ENCODE peak calls at places on chromosomes 5 and 9, in eight cellular contexts. One of them, this sample, is unnamed.

GRCh38 chr9:134179918-134180785 is 15.8 kb upstream of the RNU6ATAC start:
- DNase-seq in epithelial cell of esophagus: no peak
- DNase-seq in left ventricle myocardium inferior: no peak
- DNase-seq in heart left ventricle: no peak
- DNase-seq in BJ: no peak
- DNase-seq in AG10803: no peak
- DNase-seq in cerebellum: no peak
- DNase-seq in brain microvascular endothelial cell: no peak
- DNase-seq in this sample: no peak

GRCh38 chr5:143386725-143387124 is 16.8 kb downstream of the NR3C1 start:
- DNase-seq in epithelial cell of esophagus: no peak
- DNase-seq in left ventricle myocardium inferior: no peak
- DNase-seq in heart left ventricle: no peak
- DNase-seq in BJ: no peak
- DNase-seq in AG10803: peak
- DNase-seq in cerebellum: no peak
- DNase-seq in brain microvascular endothelial cell: peak
- DNase-seq in this sample: no peak

GRCh38 chr9:110105107-110105506 is 102.9 kb downstream of the C9orf152 start:
- DNase-seq in epithelial cell of esophagus: no peak
- DNase-seq in left ventricle myocardium inferior: no peak
- DNase-seq in heart left ventricle: no peak
- DNase-seq in BJ: peak
- DNase-seq in AG10803: peak
- DNase-seq in cerebellum: no peak
- DNase-seq in brain microvascular endothelial cell: peak
- DNase-seq in this sample: no peak

GRCh38 chr5:97501286-97501964 is 318.4 kb upstream of the RIOK2 start:
- DNase-seq in epithelial cell of esophagus: peak
- DNase-seq in left ventricle myocardium inferior: no peak
- DNase-seq in heart left ventricle: no peak
- DNase-seq in BJ: no peak
- DNase-seq in AG10803: no peak
- DNase-seq in cerebellum: no peak
- DNase-seq in brain microvascular endothelial cell: no peak
- DNase-seq in this sample: no peak

GRCh38 chr5:180688326-180689070 is 39.1 kb upstream of the FLT4 start:
- DNase-seq in epithelial cell of esophagus: no peak
- DNase-seq in left ventricle myocardium inferior: no peak
- DNase-seq in heart left ventricle: no peak
- DNase-seq in BJ: no peak
- DNase-seq in AG10803: no peak
- DNase-seq in cerebellum: no peak
- DNase-seq in brain microvascular endothelial cell: no peak
- DNase-seq in this sample: no peak

GRCh38 chr5:174724484-174725260 is at the start of gene MSX2:
- DNase-seq in epithelial cell of esophagus: peak
- DNase-seq in left ventricle myocardium inferior: peak
- DNase-seq in heart left ventricle: peak
- DNase-seq in BJ: peak
- DNase-seq in AG10803: peak
- DNase-seq in cerebellum: peak
- DNase-seq in brain microvascular endothelial cell: peak
- DNase-seq in this sample: peak

GRCh38 chr5:177310332-177310731 is 1.4 kb downstream of the MXD3 start:
- DNase-seq in epithelial cell of esophagus: no peak
- DNase-seq in left ventricle myocardium inferior: no peak
- DNase-seq in heart left ventricle: no peak
- DNase-seq in BJ: no peak
- DNase-seq in AG10803: no peak
- DNase-seq in cerebellum: no peak
- DNase-seq in brain microvascular endothelial cell: no peak
- DNase-seq in this sample: no peak

GRCh38 chr5:125870271-125870670 is 552.9 kb upstream of the GRAMD2B start:
- DNase-seq in epithelial cell of esophagus: no peak
- DNase-seq in left ventricle myocardium inferior: no peak
- DNase-seq in heart left ventricle: no peak
- DNase-seq in BJ: peak
- DNase-seq in AG10803: peak
- DNase-seq in cerebellum: no peak
- DNase-seq in brain microvascular endothelial cell: no peak
- DNase-seq in this sample: peak

GRCh38 chr9:89603629-89604462 is 966 bp upstream of the GADD45G start:
- DNase-seq in epithelial cell of esophagus: peak
- DNase-seq in left ventricle myocardium inferior: peak
- DNase-seq in heart left ventricle: peak
- DNase-seq in BJ: no peak
- DNase-seq in AG10803: no peak
- DNase-seq in cerebellum: peak
- DNase-seq in brain microvascular endothelial cell: no peak
- DNase-seq in this sample: no peak

GRCh38 chr9:35923927-35924763 is 14.9 kb downstream of the SPAAR start:
- DNase-seq in epithelial cell of esophagus: peak
- DNase-seq in left ventricle myocardium inferior: no peak
- DNase-seq in heart left ventricle: no peak
- DNase-seq in BJ: peak
- DNase-seq in AG10803: peak
- DNase-seq in cerebellum: no peak
- DNase-seq in brain microvascular endothelial cell: peak
- DNase-seq in this sample: peak

GRCh38 chr5:43432486-43433365 is 20.5 kb upstream of the CCL28 start:
- DNase-seq in epithelial cell of esophagus: peak
- DNase-seq in left ventricle myocardium inferior: peak
- DNase-seq in heart left ventricle: peak
- DNase-seq in BJ: peak
- DNase-seq in AG10803: peak
- DNase-seq in cerebellum: peak
- DNase-seq in brain microvascular endothelial cell: peak
- DNase-seq in this sample: peak

GRCh38 chr5:160213537-160213936 is 15.8 kb upstream of the FABP6 start:
- DNase-seq in epithelial cell of esophagus: peak
- DNase-seq in left ventricle myocardium inferior: no peak
- DNase-seq in heart left ventricle: no peak
- DNase-seq in BJ: no peak
- DNase-seq in AG10803: no peak
- DNase-seq in cerebellum: no peak
- DNase-seq in brain microvascular endothelial cell: no peak
- DNase-seq in this sample: no peak

GRCh38 chr5:102090770-102091169 is 205.3 kb downstream of the SLCO4C1 start:
- DNase-seq in epithelial cell of esophagus: peak
- DNase-seq in left ventricle myocardium inferior: no peak
- DNase-seq in heart left ventricle: no peak
- DNase-seq in BJ: no peak
- DNase-seq in AG10803: no peak
- DNase-seq in cerebellum: no peak
- DNase-seq in brain microvascular endothelial cell: no peak
- DNase-seq in this sample: no peak

GRCh38 chr9:72596451-72597180 is 75.2 kb downstream of the TMC1 start:
- DNase-seq in epithelial cell of esophagus: no peak
- DNase-seq in left ventricle myocardium inferior: no peak
- DNase-seq in heart left ventricle: no peak
- DNase-seq in BJ: peak
- DNase-seq in AG10803: peak
- DNase-seq in cerebellum: no peak
- DNase-seq in brain microvascular endothelial cell: no peak
- DNase-seq in this sample: no peak

GRCh38 chr5:14760548-14761002 is 96.1 kb downstream of the OTULIN start:
- DNase-seq in epithelial cell of esophagus: no peak
- DNase-seq in left ventricle myocardium inferior: peak
- DNase-seq in heart left ventricle: peak
- DNase-seq in BJ: no peak
- DNase-seq in AG10803: no peak
- DNase-seq in cerebellum: no peak
- DNase-seq in brain microvascular endothelial cell: no peak
- DNase-seq in this sample: no peak

GRCh38 chr9:71646131-71646530 is 122.2 kb downstream of the CEMIP2 start:
- DNase-seq in epithelial cell of esophagus: no peak
- DNase-seq in left ventricle myocardium inferior: no peak
- DNase-seq in heart left ventricle: no peak
- DNase-seq in BJ: no peak
- DNase-seq in AG10803: peak
- DNase-seq in cerebellum: no peak
- DNase-seq in brain microvascular endothelial cell: no peak
- DNase-seq in this sample: no peak

GRCh38 chr5:167049043-167049663 is 1242.3 kb upstream of the WWC1 start:
- DNase-seq in epithelial cell of esophagus: peak
- DNase-seq in left ventricle myocardium inferior: no peak
- DNase-seq in heart left ventricle: no peak
- DNase-seq in BJ: no peak
- DNase-seq in AG10803: peak
- DNase-seq in cerebellum: peak
- DNase-seq in brain microvascular endothelial cell: peak
- DNase-seq in this sample: no peak

GRCh38 chr5:148403344-148403743 is 19.6 kb downstream of the FBXO38 start:
- DNase-seq in epithelial cell of esophagus: no peak
- DNase-seq in left ventricle myocardium inferior: no peak
- DNase-seq in heart left ventricle: no peak
- DNase-seq in BJ: no peak
- DNase-seq in AG10803: no peak
- DNase-seq in cerebellum: no peak
- DNase-seq in brain microvascular endothelial cell: no peak
- DNase-seq in this sample: no peak

GRCh38 chr5:163463063-163463435 is 2.6 kb downstream of the HMMR start:
- DNase-seq in epithelial cell of esophagus: no peak
- DNase-seq in left ventricle myocardium inferior: no peak
- DNase-seq in heart left ventricle: no peak
- DNase-seq in BJ: no peak
- DNase-seq in AG10803: peak
- DNase-seq in cerebellum: no peak
- DNase-seq in brain microvascular endothelial cell: no peak
- DNase-seq in this sample: no peak

GRCh38 chr5:130116431-130116830 is 212.2 kb downstream of the CHSY3 start:
- DNase-seq in epithelial cell of esophagus: no peak
- DNase-seq in left ventricle myocardium inferior: no peak
- DNase-seq in heart left ventricle: no peak
- DNase-seq in BJ: no peak
- DNase-seq in AG10803: no peak
- DNase-seq in cerebellum: no peak
- DNase-seq in brain microvascular endothelial cell: no peak
- DNase-seq in this sample: no peak

GRCh38 chr9:120904999-120905793 is 21.4 kb downstream of the TRAF1 start:
- DNase-seq in epithelial cell of esophagus: no peak
- DNase-seq in left ventricle myocardium inferior: no peak
- DNase-seq in heart left ventricle: no peak
- DNase-seq in BJ: no peak
- DNase-seq in AG10803: no peak
- DNase-seq in cerebellum: no peak
- DNase-seq in brain microvascular endothelial cell: no peak
- DNase-seq in this sample: no peak

GRCh38 chr5:44565872-44566271 is 176.7 kb upstream of the FGF10 start:
- DNase-seq in epithelial cell of esophagus: peak
- DNase-seq in left ventricle myocardium inferior: no peak
- DNase-seq in heart left ventricle: no peak
- DNase-seq in BJ: no peak
- DNase-seq in AG10803: no peak
- DNase-seq in cerebellum: no peak
- DNase-seq in brain microvascular endothelial cell: no peak
- DNase-seq in this sample: no peak

GRCh38 chr5:141516648-141517025 is 27.8 kb downstream of the PCDHGC5 start:
- DNase-seq in epithelial cell of esophagus: no peak
- DNase-seq in left ventricle myocardium inferior: no peak
- DNase-seq in heart left ventricle: no peak
- DNase-seq in BJ: no peak
- DNase-seq in AG10803: peak
- DNase-seq in cerebellum: no peak
- DNase-seq in brain microvascular endothelial cell: no peak
- DNase-seq in this sample: no peak

GRCh38 chr9:131813116-131813515 is 73.2 kb upstream of the RAPGEF1 start:
- DNase-seq in epithelial cell of esophagus: no peak
- DNase-seq in left ventricle myocardium inferior: no peak
- DNase-seq in heart left ventricle: no peak
- DNase-seq in BJ: no peak
- DNase-seq in AG10803: no peak
- DNase-seq in cerebellum: no peak
- DNase-seq in brain microvascular endothelial cell: peak
- DNase-seq in this sample: no peak

This sample was measured in AG09319.